ENCODE peak calls at places on chromosomes 6 and 20, in eight cellular contexts. W, K, F, Q, V, S, P and C are unnamed samples.

GRCh38 chr6:137165375-137166246 is 7.8 kb downstream of the IL22RA2 start:
- DNase-seq in W (no peak), K (no peak), F (no peak), Q (peak; percentile 45), V (peak; percentile 13), S (no peak), P (peak; percentile 1), C (peak; percentile 14)

GRCh38 chr6:125954735-125955410 is 1.7 kb upstream of the HINT3 start:
- DNase-seq in W (no peak), K (no peak), F (no peak), Q (no peak), V (no peak), S (no peak), P (no peak), C (no peak)

GRCh38 chr6:1477432-1478090 is 88.2 kb downstream of the FOXF2 start:
- DNase-seq in W (no peak), K (no peak), F (no peak), Q (no peak), V (peak; percentile 68), S (no peak), P (no peak), C (peak; percentile 68)

GRCh38 chr6:79984261-79984660 is 20.2 kb upstream of the TTK start:
- DNase-seq in W (no peak), K (no peak), F (no peak), Q (no peak), V (peak; percentile 9), S (no peak), P (no peak), C (no peak)

GRCh38 chr6:106411643-106412200 is 51.2 kb downstream of the CRYBG1 start:
- DNase-seq in W (no peak), K (no peak), F (no peak), Q (no peak), V (no peak), S (no peak), P (no peak), C (no peak)

GRCh38 chr20:137668-138131 is 4.7 kb upstream of the DEFB126 start:
- DNase-seq in W (no peak), K (no peak), F (no peak), Q (peak; percentile 25), V (peak; percentile 35), S (no peak), P (peak; percentile 0), C (peak; percentile 52)

GRCh38 chr20:62366370-62367135 is 559 bp downstream of the LAMA5 start:
- DNase-seq in W (no peak), K (no peak), F (no peak), Q (no peak), V (no peak), S (no peak), P (no peak), C (no peak)

GRCh38 chr20:31819083-31819784 is at the start of gene MYLK2:
- DNase-seq in W (no peak), K (no peak), F (no peak), Q (no peak), V (no peak), S (no peak), P (no peak), C (no peak)

GRCh38 chr20:1326031-1326930 is 2.7 kb downstream of the SDCBP2 start:
- DNase-seq in W (peak; percentile 41), K (no peak), F (no peak), Q (peak; percentile 6), V (peak; percentile 44), S (peak; percentile 45), P (no peak), C (no peak)

GRCh38 chr6:130694617-130695016 is 132.6 kb upstream of the SMLR1 start:
- DNase-seq in W (no peak), K (no peak), F (no peak), Q (no peak), V (peak; percentile 17), S (no peak), P (no peak), C (no peak)

GRCh38 chr6:73121421-73121993 is 103.8 kb downstream of the KHDC1L start:
- DNase-seq in W (no peak), K (no peak), F (no peak), Q (no peak), V (peak; percentile 76), S (no peak), P (no peak), C (peak; percentile 95)

GRCh38 chr6:53492860-53493634 is 51.9 kb downstream of the GCLC start:
- DNase-seq in W (no peak), K (peak; percentile 59), F (no peak), Q (peak; percentile 63), V (peak; percentile 82), S (no peak), P (peak; percentile 11), C (peak; percentile 47)